ENCODE peak calls at places on chromosome 9, in four cellular contexts. O is GM23338, I is GM23248, V is K562. C is an unnamed sample.

GRCh38 chr9:4743131-4743875 is 2.3 kb upstream of the AK3 start:
- DNase-seq in V (no peak), I (peak; percentile 6), O (peak; percentile 32), C (no peak)

GRCh38 chr9:88833946-88834345 is 157.3 kb upstream of the S1PR3 start:
- DNase-seq in V (no peak), O (no peak), I (no peak), C (no peak)

GRCh38 chr9:73437758-73438157 is 286.1 kb downstream of the ANXA1 start:
- DNase-seq in V (no peak), I (peak; percentile 2), O (no peak), C (no peak)

GRCh38 chr9:92294297-92294676 is 790 bp upstream of the IARS1 start:
- DNase-seq in V (peak; percentile 50), I (peak; percentile 68), O (peak; percentile 21), C (no peak)

GRCh38 chr9:76634356-76635054 is 129.7 kb upstream of the PCA3 start:
- DNase-seq in O (no peak), I (peak; percentile 33), V (peak; percentile 14), C (no peak)

GRCh38 chr9:116491219-116491618 is 195.9 kb upstream of the TRIM32 start:
- DNase-seq in V (no peak), O (peak; percentile 51), I (no peak), C (no peak)

GRCh38 chr9:22817181-22817580 is 370.6 kb downstream of the DMRTA1 start:
- DNase-seq in V (no peak), I (peak; percentile 60), O (no peak), C (no peak)

GRCh38 chr9:27109621-27110020 is 596 bp downstream of the TEK start:
- DNase-seq in V (no peak), I (peak; percentile 20), O (no peak), C (no peak)

GRCh38 chr9:125442471-125442870 is 180.8 kb downstream of the GAPVD1 start:
- DNase-seq in V (no peak), O (no peak), I (no peak), C (no peak)

GRCh38 chr9:20552874-20553624 is 69.2 kb downstream of the MLLT3 start:
- DNase-seq in V (no peak), I (peak; percentile 53), O (no peak), C (no peak)

GRCh38 chr9:126218726-126219125 is 107.9 kb upstream of the MVB12B start:
- DNase-seq in I (no peak), V (no peak), O (no peak), C (no peak)

GRCh38 chr9:68702493-68702892 is 2.5 kb upstream of the PIP5K1B start:
- DNase-seq in O (no peak), I (no peak), V (peak; percentile 55), C (no peak)

GRCh38 chr9:18626046-18626698 is 152.2 kb downstream of the ADAMTSL1 start:
- DNase-seq in O (no peak), V (no peak), I (no peak), C (no peak)

GRCh38 chr9:76667521-76667957 is 96.7 kb upstream of the PCA3 start:
- DNase-seq in O (no peak), V (peak; percentile 55), I (peak; percentile 80), C (no peak)

GRCh38 chr9:114981095-114981494 is 50.7 kb upstream of the TNFSF8 start:
- DNase-seq in I (peak; percentile 32), O (no peak), V (no peak), C (no peak)

GRCh38 chr9:35687972-35688557 is 1.7 kb downstream of the TPM2 start:
- DNase-seq in O (no peak), V (no peak), I (no peak), C (no peak)

GRCh38 chr9:126869368-126869767 is 8.9 kb downstream of the ZBTB34 start:
- DNase-seq in V (no peak), O (no peak), I (peak; percentile 40), C (no peak)

DNA sequence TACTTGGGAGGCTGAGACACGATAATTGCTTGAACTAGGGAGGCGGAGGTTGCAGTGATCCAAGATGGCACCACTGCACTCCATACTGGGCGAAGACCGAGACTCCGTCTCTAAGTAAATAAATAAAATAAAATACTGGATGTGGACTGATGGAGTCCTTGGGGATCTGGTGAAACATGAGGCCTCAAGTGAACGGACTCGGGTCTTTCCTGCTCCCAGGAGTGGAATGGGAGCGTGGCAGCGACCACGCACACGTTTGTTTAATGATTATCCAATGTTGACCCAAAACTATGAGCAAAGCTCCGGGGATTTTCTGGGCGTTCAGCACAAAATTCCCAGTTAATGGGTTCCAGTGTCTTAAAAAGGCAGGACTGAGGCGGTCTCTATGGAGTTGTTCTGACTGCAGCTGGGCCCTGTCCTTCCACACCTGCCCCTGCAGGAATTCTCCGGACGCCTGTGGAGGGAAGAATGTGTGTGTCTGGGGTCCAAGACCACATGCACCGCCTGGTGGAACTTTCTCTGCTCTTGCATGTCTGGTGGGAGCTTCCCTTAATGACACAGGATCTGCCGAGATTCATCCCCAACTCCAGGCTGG is 26.6 kb downstream of the NEK6 start:
- DNase-seq in V (no peak), O (no peak), I (no peak), C (no peak)
- H3K27ac ChIP-seq in V (no peak overlapping the region), O (no peak overlapping the region), I (peak overlapping the region; percentile 94), C (no peak overlapping the region)

DNA sequence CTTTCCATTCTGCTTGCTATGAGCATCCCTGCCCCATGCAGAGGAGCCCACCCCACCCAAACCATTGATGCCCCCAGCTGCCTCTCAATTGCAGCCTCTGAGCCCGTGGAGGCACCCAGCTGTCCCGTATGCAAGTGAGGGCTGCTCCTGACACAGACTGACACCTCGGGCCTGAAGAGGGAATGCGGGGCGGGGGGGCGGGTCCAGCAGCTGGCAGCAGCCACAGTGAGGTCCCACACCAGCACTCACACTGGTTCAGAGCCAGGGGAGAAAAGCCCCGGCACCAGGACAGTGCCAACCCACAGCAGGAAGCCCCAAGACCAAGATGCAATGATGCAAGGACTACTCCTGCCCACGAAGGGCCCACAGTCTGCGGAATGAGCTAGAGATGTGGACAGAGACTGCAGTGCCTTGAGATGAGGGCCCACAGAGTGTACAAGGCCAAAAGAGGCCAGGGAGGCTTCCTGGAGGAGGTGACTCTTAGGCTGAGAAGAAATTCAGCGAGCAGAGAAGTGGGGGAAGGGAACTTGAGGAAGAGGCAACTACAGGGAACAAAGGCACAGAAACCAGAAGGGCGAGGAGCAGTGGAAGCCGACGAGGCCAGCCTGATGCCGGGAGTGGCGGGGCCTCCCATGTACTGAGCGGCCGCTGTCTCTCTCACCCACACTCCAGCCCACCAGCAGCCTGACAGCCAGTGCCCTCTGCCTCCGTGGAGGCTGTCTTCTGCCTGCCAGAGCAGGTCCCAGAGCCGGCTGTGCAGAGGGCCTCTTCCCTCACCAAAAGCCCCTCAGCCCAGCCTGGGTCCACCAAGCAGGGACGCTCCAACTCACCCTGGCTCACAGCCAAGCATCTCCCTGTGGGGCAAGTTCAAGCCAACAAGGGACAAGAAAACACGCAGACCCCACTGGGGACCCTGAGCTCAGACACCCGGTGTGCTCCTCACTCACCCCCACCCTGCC is 9.2 kb downstream of the EEIG1 start:
- DNase-seq in V (no peak), I (peak; percentile 33), O (peak; percentile 69), C (no peak)
- H3K4me3 ChIP-seq in V (no peak overlapping the region), I (no peak overlapping the region), O (peak overlapping the region; percentile 38), C (no peak overlapping the region)

DNA sequence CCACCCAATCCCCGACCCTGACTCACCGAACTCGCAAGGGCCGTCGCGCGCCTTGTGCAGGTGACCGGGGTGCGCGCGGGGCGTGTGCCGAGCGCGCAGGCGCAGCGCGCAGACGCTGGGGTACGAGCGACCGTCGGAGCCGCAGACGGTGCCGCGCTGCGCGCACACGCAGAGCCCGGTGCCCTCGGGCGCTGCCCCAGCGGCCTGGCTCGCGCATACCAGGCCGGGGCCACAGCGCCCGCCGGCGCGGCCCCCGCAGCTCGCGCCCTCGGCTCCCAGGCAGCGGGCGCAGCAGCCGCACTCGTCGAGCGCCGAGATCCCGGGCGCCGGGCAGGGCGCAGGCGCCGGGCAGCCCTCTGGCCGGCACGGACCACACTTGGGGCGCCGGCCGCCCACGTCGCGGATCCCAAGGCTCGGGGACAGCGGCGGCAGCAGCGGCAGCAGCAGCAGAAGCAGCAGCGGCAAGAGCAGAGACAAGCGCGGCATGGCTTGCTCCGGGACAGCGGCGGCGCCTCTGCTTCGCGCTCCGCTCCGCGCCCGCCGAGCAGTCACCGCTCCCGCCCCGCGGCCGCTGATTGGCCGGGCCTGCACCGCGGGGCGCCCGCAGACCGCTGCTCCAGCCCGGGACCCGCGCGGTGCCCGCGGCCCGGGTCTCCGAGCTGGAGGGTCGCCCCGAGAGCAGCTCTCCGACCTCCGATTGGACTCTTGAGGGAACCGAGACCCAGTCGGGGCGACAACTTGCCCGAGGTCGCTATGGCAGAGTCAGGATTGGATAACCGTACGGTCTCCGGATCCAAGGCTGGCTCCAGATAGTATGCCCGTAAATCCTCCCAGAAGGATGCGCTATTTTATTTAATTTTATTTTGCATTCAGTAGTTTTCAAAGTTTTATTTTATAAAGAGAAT is at the start of gene IGFBPL1:
- DNase-seq in I (peak; percentile 55), O (peak; percentile 70), V (no peak), C (no peak)
- TF ChIP-seq EZH2 in I (peak; percentile 61), O (peak; percentile 1), V (no peak), C (no peak)

GRCh38 chr9:79014929-79015699 is 556.7 kb upstream of the TLE4 start:
- DNase-seq in V (no peak), I (no peak), O (no peak), C (no peak)

GRCh38 chr9:79013715-79014610 is 557.8 kb upstream of the TLE4 start:
- DNase-seq in O (no peak), I (peak; percentile 66), V (no peak), C (no peak)

GRCh38 chr9:79020266-79020665 is 551.5 kb upstream of the TLE4 start:
- DNase-seq in V (no peak), I (no peak), O (no peak), C (no peak)

GRCh38 chr9:79012561-79012960 is 559.2 kb upstream of the TLE4 start:
- DNase-seq in I (peak; percentile 77), O (peak; percentile 14), V (no peak), C (no peak)

DNA sequence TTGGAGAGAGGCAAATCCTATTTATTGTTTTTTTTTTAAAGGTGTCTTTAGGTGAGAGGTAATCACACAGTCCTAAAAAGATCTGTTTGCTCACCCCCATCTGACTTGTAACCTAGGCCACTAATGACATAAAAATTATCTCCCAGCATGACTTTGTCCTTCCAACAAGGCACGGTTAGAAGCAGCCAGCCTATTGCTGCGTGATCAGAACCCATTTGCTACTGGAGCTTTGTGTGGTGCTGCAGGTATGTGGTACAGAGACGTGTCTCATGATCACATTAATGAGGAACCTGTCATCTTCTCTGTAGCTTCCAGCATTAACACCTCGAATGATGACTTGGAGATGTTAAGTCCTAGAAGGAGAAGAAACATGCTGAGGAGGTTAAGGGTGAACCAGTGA is 555.8 kb upstream of the TLE4 start:
- DNase-seq in O (no peak), I (no peak), V (no peak), C (no peak)
- H3K27ac ChIP-seq in O (no peak overlapping the region), I (no peak overlapping the region), V (no peak overlapping the region), C (no peak overlapping the region)

GRCh38 chr9:81611664-81612063 is 77.7 kb downstream of the TLE1 start:
- DNase-seq in V (no peak), O (no peak), I (no peak), C (no peak)

GRCh38 chr9:81610739-81611107 is 78.6 kb downstream of the TLE1 start:
- DNase-seq in I (no peak), V (no peak), O (no peak), C (no peak)

GRCh38 chr9:81614335-81614734 is 75.0 kb downstream of the TLE1 start:
- DNase-seq in O (no peak), I (no peak), V (no peak), C (no peak)

GRCh38 chr9:81616141-81616540 is 73.2 kb downstream of the TLE1 start:
- DNase-seq in O (no peak), V (no peak), I (no peak), C (no peak)

GRCh38 chr9:81613002-81613750 is 76.2 kb downstream of the TLE1 start:
- DNase-seq in V (no peak), I (peak; percentile 68), O (no peak), C (peak; percentile 83)
- H3K4me3 ChIP-seq in V (no peak overlapping the region), I (peak overlapping the region; percentile 44), O (no peak overlapping the region), C (peak overlapping the region; percentile 78)